ENCODE peak calls at places on chromosomes 12 and 14, in seven cellular contexts. I is body of pancreas, W is esophagus squamous epithelium, L is kidney epithelial cell, N is right lobe of liver, Y is astrocyte, K is neural progenitor cell. C is an unnamed sample. For H3K36me3, the result is how much of the 10 kb centered on the place peaks cover.

GRCh38 chr14:89137514-89138163 is 279.4 kb downstream of the FOXN3 start:
- DNase-seq in K (no peak), I (peak), N (no peak), L (peak), Y (peak), W (peak), C (peak)

GRCh38 chr14:36177489-36177888 is 967 bp upstream of the PTCSC3 start:
- DNase-seq in L (no peak), W (no peak), N (no peak), I (no peak), K (no peak), Y (no peak), C (no peak)

GRCh38 chr12:107379852-107380567 is 286.7 kb upstream of the CRY1 start:
- DNase-seq in K (no peak), I (peak), Y (peak), N (peak), W (no peak), L (no peak), C (peak)

GRCh38 chr12:86376052-86376451 is 119.9 kb upstream of the MGAT4C start:
- DNase-seq in N (no peak), L (no peak), W (no peak), I (no peak), K (peak), Y (no peak), C (no peak)

GRCh38 chr12:124240493-124240892 is 54.4 kb upstream of the RFLNA start:
- DNase-seq in Y (no peak), W (no peak), I (no peak), K (peak), N (no peak), L (no peak), C (peak)

GRCh38 chr12:4273651-4274395 is at the start of gene CCND2:
- DNase-seq in Y (peak), K (peak), W (no peak), L (no peak), I (peak), N (no peak), C (peak)

GRCh38 chr12:131164096-131164872 is 210.6 kb downstream of the ADGRD1 start:
- DNase-seq in L (no peak), W (no peak), N (no peak), Y (no peak), K (no peak), I (no peak), C (no peak)

GRCh38 chr14:44701563-44702263 is 194.6 kb upstream of the FSCB start:
- DNase-seq in I (no peak), L (no peak), W (no peak), K (peak), Y (peak), N (no peak), C (no peak)

GRCh38 chr14:95156153-95156764 is 1.1 kb downstream of the DICER1 start:
- DNase-seq in L (no peak), Y (peak), I (no peak), N (no peak), W (no peak), K (peak), C (peak)

GRCh38 chr14:85533821-85534271 is 3.9 kb downstream of the FLRT2 start:
- DNase-seq in L (no peak), W (no peak), Y (no peak), K (no peak), N (no peak), I (peak), C (no peak)

GRCh38 chr14:92122761-92123160 is 992 bp downstream of the CPSF2 start:
- DNase-seq in L (no peak), N (no peak), I (no peak), K (no peak), Y (no peak), W (no peak), C (no peak)

GRCh38 chr14:57512221-57512620 is 18.6 kb upstream of the CCDC198 start:
- DNase-seq in I (no peak), W (no peak), N (no peak), Y (no peak), K (no peak), L (no peak), C (no peak)

GRCh38 chr14:84323963-84324362 is 1206.0 kb upstream of the FLRT2 start:
- DNase-seq in K (no peak), Y (peak), N (no peak), L (no peak), I (no peak), W (no peak), C (no peak)

GRCh38 chr12:111034148-111034910 is 114.0 kb upstream of the MYL2 start:
- DNase-seq in N (no peak), Y (no peak), I (no peak), L (no peak), K (peak), W (no peak), C (no peak)

GRCh38 chr12:12791756-12792346 is 6.4 kb downstream of the APOLD1 start:
- DNase-seq in Y (peak), N (no peak), K (no peak), W (no peak), I (no peak), L (no peak), C (no peak)

GRCh38 chr12:47276253-47277070 is 196.7 kb upstream of the AMIGO2 start:
- DNase-seq in L (no peak), N (no peak), I (no peak), Y (no peak), K (no peak), W (peak), C (peak)

GRCh38 chr12:3771853-3772252 is 18.9 kb upstream of the CRACR2A start:
- DNase-seq in N (peak), K (no peak), W (no peak), I (no peak), Y (no peak), L (no peak), C (no peak)

GRCh38 chr14:72851660-72852059 is 42.2 kb downstream of the DPF3 start:
- DNase-seq in W (no peak), I (no peak), K (no peak), L (no peak), Y (no peak), N (no peak), C (no peak)
- H3K36me3 ChIP-seq in W (under half), I (under half), K (under half), L (under half), Y (under half), N (under half), C (under half)

GRCh38 chr12:119869720-119870119 is 7.4 kb downstream of the CIT start:
- DNase-seq in Y (peak), K (no peak), L (peak), I (no peak), N (no peak), W (no peak), C (no peak)
- TF ChIP-seq CTCF in Y (no peak), K (no peak), L (no peak), I (no peak), N (no peak), W (no peak), C (no peak)

GRCh38 chr14:90696728-90697127 is 119.5 kb downstream of the TTC7B start:
- DNase-seq in W (no peak), K (no peak), I (no peak), Y (no peak), N (no peak), L (no peak), C (no peak)
- H3K36me3 ChIP-seq in W (under half), K (under half), I (under half), Y (under half), N (under half), L (under half), C (under half)

DNA sequence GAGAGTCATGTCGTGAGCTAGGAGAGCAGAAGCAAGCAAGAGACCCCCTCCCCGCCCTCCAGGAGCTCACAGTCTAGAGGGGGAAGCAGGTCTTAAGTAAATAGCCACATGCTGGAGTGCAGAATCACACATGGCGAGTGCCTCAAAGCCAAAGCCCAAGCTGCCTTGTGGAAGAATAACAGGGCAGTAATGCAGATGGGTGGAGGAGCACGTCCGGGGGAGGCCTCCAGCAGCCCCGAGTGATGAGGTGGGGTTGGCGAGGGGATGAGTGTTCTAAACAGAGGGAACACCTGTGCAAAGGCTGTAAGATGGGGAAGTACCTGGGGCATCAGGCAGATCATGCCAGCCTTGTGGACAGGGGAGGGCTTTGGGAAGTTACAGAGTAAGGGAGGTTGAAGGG is 9.1 kb upstream of the FAIM2 start:
- DNase-seq in K (no peak), N (no peak), L (no peak), I (peak), Y (no peak), W (no peak), C (no peak)
- TF ChIP-seq CTCF in K (no peak), N (no peak), L (no peak), I (no peak), Y (no peak), W (no peak), C (no peak)

DNA sequence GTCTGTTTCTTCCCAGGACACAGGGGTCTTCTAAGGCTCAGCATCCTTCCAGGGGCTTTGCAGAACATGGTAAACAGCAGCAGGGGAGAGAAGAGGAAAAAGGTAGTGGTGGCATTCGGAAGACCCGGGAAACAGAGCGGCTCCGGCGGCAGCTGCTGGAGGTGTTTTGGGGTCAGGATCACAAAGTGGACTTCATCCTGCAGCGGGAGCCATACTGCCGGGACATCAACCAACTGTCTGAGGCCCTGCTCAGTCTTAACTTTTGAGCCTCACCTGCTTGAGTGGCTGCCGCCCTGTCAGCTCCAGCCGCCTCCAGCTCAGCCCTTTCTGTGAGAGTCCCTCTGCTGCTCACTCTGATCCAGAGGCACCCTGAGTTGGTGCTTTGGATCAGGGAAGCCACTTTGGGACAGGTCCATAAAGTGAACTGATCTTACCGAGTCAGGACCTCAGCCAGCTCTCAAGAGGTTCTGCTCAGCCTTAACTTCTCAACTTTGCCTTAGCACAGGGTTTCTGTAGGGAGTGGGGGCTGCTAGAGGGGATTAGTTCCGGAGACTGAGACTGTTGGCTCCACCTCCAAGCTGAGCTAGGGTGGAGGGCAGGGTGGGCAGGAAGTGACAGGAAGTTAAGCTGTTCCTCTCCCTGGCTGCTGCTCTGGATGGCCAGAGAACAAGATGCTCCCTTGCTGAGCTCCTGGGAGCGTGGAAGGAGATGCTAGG is 5.4 kb downstream of the SDR39U1 start:
- DNase-seq in K (no peak), N (no peak), L (no peak), I (no peak), W (no peak), Y (no peak), C (no peak)
- H3K36me3 ChIP-seq in K (under half), N (half or more), L (under half), I (under half), W (under half), Y (under half), C (under half)

GRCh38 chr14:99744199-99744872 is 48.9 kb upstream of the EML1 start:
- DNase-seq in Y (peak), K (peak), W (no peak), L (no peak), N (no peak), I (no peak), C (no peak)
- TF ChIP-seq CTCF in Y (peak), K (peak), W (no peak), L (no peak), N (no peak), I (no peak), C (no peak)

DNA sequence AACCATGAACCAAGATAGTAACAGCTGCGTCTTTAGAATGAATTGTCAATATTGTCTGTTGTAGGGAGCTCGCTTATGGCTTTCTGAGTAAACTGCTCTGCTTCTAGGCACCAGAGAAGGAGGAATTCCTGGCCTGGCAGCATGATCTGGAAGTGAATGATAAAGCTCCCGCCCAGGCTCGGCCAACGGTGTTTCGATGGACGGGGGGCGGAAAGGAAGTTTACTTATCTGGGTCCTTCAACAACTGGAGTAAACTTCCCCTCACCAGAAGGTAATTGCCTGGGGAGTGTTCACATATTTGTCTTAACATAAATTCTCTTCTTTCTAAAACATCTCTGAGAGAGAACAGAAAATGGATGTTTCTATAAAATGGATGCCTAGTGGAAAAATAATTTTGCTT is 4.3 kb downstream of the PRKAB1 start:
- DNase-seq in K (no peak), L (no peak), I (no peak), N (no peak), W (no peak), Y (no peak), C (peak)
- H3K36me3 ChIP-seq in K (under half), L (under half), I (under half), N (half or more), W (under half), Y (under half), C (under half)

GRCh38 chr12:65568517-65568916 is 255.8 kb upstream of the HMGA2 start:
- DNase-seq in K (no peak), Y (peak), N (no peak), I (no peak), L (no peak), W (no peak), C (no peak)

GRCh38 chr12:65561798-65562382 is 262.4 kb upstream of the HMGA2 start:
- DNase-seq in L (no peak), N (no peak), I (no peak), W (no peak), K (no peak), Y (peak), C (no peak)

GRCh38 chr12:65567820-65568219 is 256.5 kb upstream of the HMGA2 start:
- DNase-seq in K (no peak), Y (no peak), W (no peak), N (no peak), I (peak), L (no peak), C (no peak)

GRCh38 chr12:65566776-65567175 is 257.5 kb upstream of the HMGA2 start:
- DNase-seq in I (no peak), K (no peak), L (no peak), Y (peak), W (no peak), N (no peak), C (no peak)

GRCh38 chr12:65565601-65566560 is 258.4 kb upstream of the HMGA2 start:
- DNase-seq in W (no peak), Y (peak), N (no peak), L (no peak), K (no peak), I (no peak), C (no peak)
- TF ChIP-seq CTCF in W (no peak), Y (peak), N (no peak), L (no peak), K (no peak), I (no peak), C (no peak)

C was measured in colonic mucosa.